ENCODE peak calls at places on chromosomes 13 and 19, in six cellular contexts. One of them, this sample, is unnamed.

GRCh38 chr19:35297922-35298321 is 6.0 kb downstream of the MAG start:
- DNase-seq in neural progenitor cell: no peak
- DNase-seq in GM23248: no peak
- DNase-seq in GM23338: no peak
- DNase-seq in HCT116: no peak
- DNase-seq in MM.1S: no peak
- DNase-seq in this sample: no peak

GRCh38 chr13:39282400-39282972 is 244.2 kb downstream of the NHLRC3 start:
- DNase-seq in neural progenitor cell: no peak
- DNase-seq in GM23248: no peak
- DNase-seq in GM23338: no peak
- DNase-seq in HCT116: no peak
- DNase-seq in MM.1S: no peak
- DNase-seq in this sample: no peak

GRCh38 chr19:4916292-4917082 is 7.2 kb downstream of the UHRF1 start:
- DNase-seq in neural progenitor cell: no peak
- DNase-seq in GM23248: no peak
- DNase-seq in GM23338: no peak
- DNase-seq in HCT116: no peak
- DNase-seq in MM.1S: no peak
- DNase-seq in this sample: no peak

GRCh38 chr13:111395511-111396393 is 75.3 kb downstream of the TEX29 start:
- DNase-seq in neural progenitor cell: no peak
- DNase-seq in GM23248: no peak
- DNase-seq in GM23338: no peak
- DNase-seq in HCT116: no peak
- DNase-seq in MM.1S: no peak
- DNase-seq in this sample: no peak

GRCh38 chr19:1257475-1258160 is 9.2 kb downstream of the MIDN start:
- DNase-seq in neural progenitor cell: no peak
- DNase-seq in GM23248: peak
- DNase-seq in GM23338: no peak
- DNase-seq in HCT116: no peak
- DNase-seq in MM.1S: no peak
- DNase-seq in this sample: no peak

GRCh38 chr13:72651196-72651595 is 76.2 kb downstream of the MZT1 start:
- DNase-seq in neural progenitor cell: peak
- DNase-seq in GM23248: no peak
- DNase-seq in GM23338: peak
- DNase-seq in HCT116: peak
- DNase-seq in MM.1S: no peak
- DNase-seq in this sample: peak

GRCh38 chr13:25447396-25447795 is 75.6 kb downstream of the ATP8A2 start:
- DNase-seq in neural progenitor cell: no peak
- DNase-seq in GM23248: no peak
- DNase-seq in GM23338: no peak
- DNase-seq in HCT116: no peak
- DNase-seq in MM.1S: no peak
- DNase-seq in this sample: no peak

GRCh38 chr19:12545267-12545666 is 6.0 kb downstream of the ZNF564 start:
- DNase-seq in neural progenitor cell: no peak
- DNase-seq in GM23248: no peak
- DNase-seq in GM23338: no peak
- DNase-seq in HCT116: no peak
- DNase-seq in MM.1S: no peak
- DNase-seq in this sample: no peak

GRCh38 chr13:98517576-98518310 is 59.2 kb downstream of the STK24 start:
- DNase-seq in neural progenitor cell: no peak
- DNase-seq in GM23248: no peak
- DNase-seq in GM23338: no peak
- DNase-seq in HCT116: no peak
- DNase-seq in MM.1S: no peak
- DNase-seq in this sample: no peak

GRCh38 chr13:43167058-43167457 is 143.7 kb downstream of the DNAJC15 start:
- DNase-seq in neural progenitor cell: no peak
- DNase-seq in GM23248: no peak
- DNase-seq in GM23338: no peak
- DNase-seq in HCT116: no peak
- DNase-seq in MM.1S: no peak
- DNase-seq in this sample: no peak

DNA sequence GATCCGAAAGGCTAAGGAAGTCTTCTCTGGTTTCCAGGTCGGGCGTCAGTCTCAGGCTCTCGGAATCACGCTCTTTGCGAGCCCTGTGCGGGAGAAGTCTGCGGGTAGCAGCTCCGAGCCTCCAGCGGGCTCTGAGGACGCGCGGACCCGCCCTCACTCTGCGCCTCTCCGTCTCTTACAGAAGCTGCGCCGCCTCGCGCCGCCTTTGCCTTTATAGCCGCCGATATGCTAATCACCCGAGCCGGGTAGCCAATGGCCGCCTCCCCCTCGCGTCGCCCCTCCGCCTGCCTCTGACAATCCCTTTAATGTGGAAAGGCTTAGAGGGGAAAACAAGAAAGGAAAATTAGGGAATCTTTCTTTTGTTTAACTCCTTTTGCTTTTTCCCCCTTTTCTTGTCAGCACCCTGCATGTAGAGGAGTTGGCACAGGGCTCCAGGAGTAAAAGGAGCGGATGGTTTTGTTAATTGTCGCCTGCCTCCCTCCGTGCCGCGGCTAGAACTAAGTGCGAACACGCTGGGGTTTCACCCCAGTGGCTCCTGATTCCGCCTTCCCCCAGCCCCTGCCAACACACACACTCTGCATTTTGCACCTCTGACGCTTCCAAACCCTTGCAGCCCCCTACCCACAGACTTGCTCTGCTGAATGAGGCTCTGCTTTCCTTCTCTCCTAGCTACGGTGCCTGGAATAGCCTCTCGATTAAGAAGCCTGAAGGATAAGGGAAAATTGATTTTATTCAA is at the start of gene PCDH8:
- DNase-seq in neural progenitor cell: peak
- DNase-seq in GM23248: peak
- DNase-seq in GM23338: peak
- DNase-seq in HCT116: no peak
- DNase-seq in MM.1S: no peak
- DNase-seq in this sample: peak
- TF ChIP-seq EZH2 in neural progenitor cell: no peak
- TF ChIP-seq EZH2 in GM23248: no peak
- TF ChIP-seq EZH2 in GM23338: peak
- TF ChIP-seq EZH2 in HCT116: no peak
- TF ChIP-seq EZH2 in MM.1S: no peak
- TF ChIP-seq EZH2 in this sample: peak

GRCh38 chr19:30649934-30650614 is 277.9 kb downstream of the ZNF536 start:
- DNase-seq in neural progenitor cell: peak
- DNase-seq in GM23248: peak
- DNase-seq in GM23338: peak
- DNase-seq in HCT116: peak
- DNase-seq in MM.1S: peak
- DNase-seq in this sample: peak
- TF ChIP-seq EZH2phosphoT487 in neural progenitor cell: no peak
- TF ChIP-seq EZH2phosphoT487 in GM23248: no peak
- TF ChIP-seq EZH2phosphoT487 in GM23338: no peak
- TF ChIP-seq EZH2phosphoT487 in HCT116: no peak
- TF ChIP-seq EZH2phosphoT487 in MM.1S: no peak
- TF ChIP-seq EZH2phosphoT487 in this sample: no peak

DNA sequence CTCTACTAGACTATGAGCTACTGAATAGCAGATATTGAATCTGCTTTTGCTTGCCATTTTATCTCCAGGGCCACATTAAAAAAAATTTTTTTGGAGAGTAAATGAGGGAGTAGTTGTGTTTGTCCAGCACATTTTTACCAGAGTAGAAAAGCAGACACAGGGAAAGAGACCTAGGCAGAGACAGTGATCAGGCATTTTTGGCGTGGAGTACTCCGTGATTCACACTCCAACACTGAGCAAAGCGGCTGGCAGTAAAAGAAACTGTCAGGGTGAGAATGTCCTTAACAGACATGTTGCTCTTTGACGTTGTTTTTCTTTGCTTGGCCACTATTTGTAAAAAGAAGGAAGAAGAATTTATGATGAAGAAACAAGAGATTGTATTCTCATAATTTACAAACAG is 304.0 kb downstream of the TDRD3 start:
- DNase-seq in neural progenitor cell: no peak
- DNase-seq in GM23248: no peak
- DNase-seq in GM23338: no peak
- DNase-seq in HCT116: no peak
- DNase-seq in MM.1S: no peak
- DNase-seq in this sample: no peak
- TF ChIP-seq EZH2 in neural progenitor cell: no peak
- TF ChIP-seq EZH2 in GM23248: no peak
- TF ChIP-seq EZH2 in GM23338: no peak
- TF ChIP-seq EZH2 in HCT116: no peak
- TF ChIP-seq EZH2 in MM.1S: no peak
- TF ChIP-seq EZH2 in this sample: no peak

GRCh38 chr13:101150998-101151397 is 265.3 kb downstream of the NALCN start:
- DNase-seq in neural progenitor cell: peak
- DNase-seq in GM23248: peak
- DNase-seq in GM23338: no peak
- DNase-seq in HCT116: no peak
- DNase-seq in MM.1S: no peak
- DNase-seq in this sample: peak

GRCh38 chr13:101146101-101146898 is 270.0 kb downstream of the NALCN start:
- DNase-seq in neural progenitor cell: no peak
- DNase-seq in GM23248: no peak
- DNase-seq in GM23338: no peak
- DNase-seq in HCT116: no peak
- DNase-seq in MM.1S: no peak
- DNase-seq in this sample: no peak

GRCh38 chr13:101152184-101152583 is 264.1 kb downstream of the NALCN start:
- DNase-seq in neural progenitor cell: no peak
- DNase-seq in GM23248: no peak
- DNase-seq in GM23338: no peak
- DNase-seq in HCT116: no peak
- DNase-seq in MM.1S: no peak
- DNase-seq in this sample: no peak

GRCh38 chr13:101144808-101145419 is 271.4 kb downstream of the NALCN start:
- DNase-seq in neural progenitor cell: peak
- DNase-seq in GM23248: peak
- DNase-seq in GM23338: peak
- DNase-seq in HCT116: peak
- DNase-seq in MM.1S: peak
- DNase-seq in this sample: peak

DNA sequence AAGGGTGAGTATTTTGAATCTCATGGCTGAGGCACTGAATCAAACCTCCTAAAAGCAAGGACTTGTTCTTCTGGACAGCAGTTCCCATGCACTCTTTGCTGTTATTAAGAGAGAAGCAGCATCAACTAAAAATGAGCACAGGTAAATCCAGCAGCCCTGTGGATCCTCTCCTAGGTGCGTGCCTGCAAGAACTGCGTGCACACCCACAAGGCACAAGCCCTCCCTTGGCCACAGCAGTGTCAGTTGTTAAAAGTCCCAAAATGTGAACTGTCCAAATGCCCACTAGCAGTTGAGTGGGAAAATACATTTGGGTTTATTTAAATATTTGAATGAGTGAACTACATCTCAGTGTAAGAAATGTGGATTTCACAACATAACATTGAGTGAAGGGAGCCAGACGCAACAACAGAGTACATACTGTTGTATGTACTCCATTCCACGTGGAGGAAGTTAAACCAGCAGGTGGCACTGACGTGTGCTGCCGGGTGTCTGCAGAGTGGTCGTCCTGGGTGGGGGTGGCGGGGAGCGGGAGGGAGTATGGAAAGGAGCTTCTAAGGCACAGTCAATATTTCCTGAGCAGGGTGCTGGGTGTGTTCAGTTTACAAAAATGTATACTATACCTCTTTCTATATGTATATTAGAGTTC is 266.4 kb downstream of the NALCN start:
- DNase-seq in neural progenitor cell: peak
- DNase-seq in GM23248: peak
- DNase-seq in GM23338: peak
- DNase-seq in HCT116: no peak
- DNase-seq in MM.1S: no peak
- DNase-seq in this sample: peak
- TF ChIP-seq EZH2phosphoT487 in neural progenitor cell: no peak
- TF ChIP-seq EZH2phosphoT487 in GM23248: no peak
- TF ChIP-seq EZH2phosphoT487 in GM23338: no peak
- TF ChIP-seq EZH2phosphoT487 in HCT116: no peak
- TF ChIP-seq EZH2phosphoT487 in MM.1S: no peak
- TF ChIP-seq EZH2phosphoT487 in this sample: no peak

GRCh38 chr13:101408154-101408553 is 8.2 kb downstream of the NALCN start:
- DNase-seq in neural progenitor cell: no peak
- DNase-seq in GM23248: no peak
- DNase-seq in GM23338: no peak
- DNase-seq in HCT116: no peak
- DNase-seq in MM.1S: no peak
- DNase-seq in this sample: no peak
- TF ChIP-seq EZH2 in neural progenitor cell: no peak
- TF ChIP-seq EZH2 in GM23248: no peak
- TF ChIP-seq EZH2 in GM23338: no peak
- TF ChIP-seq EZH2 in HCT116: no peak
- TF ChIP-seq EZH2 in MM.1S: no peak
- TF ChIP-seq EZH2 in this sample: no peak

GRCh38 chr19:17796013-17796837 is 1.3 kb downstream of the B3GNT3 start:
- DNase-seq in neural progenitor cell: peak
- DNase-seq in GM23248: no peak
- DNase-seq in GM23338: no peak
- DNase-seq in HCT116: peak
- DNase-seq in MM.1S: no peak
- DNase-seq in this sample: peak

GRCh38 chr19:17796838-17797168 is 1.9 kb downstream of the B3GNT3 start:
- DNase-seq in neural progenitor cell: peak
- DNase-seq in GM23248: no peak
- DNase-seq in GM23338: no peak
- DNase-seq in HCT116: no peak
- DNase-seq in MM.1S: no peak
- DNase-seq in this sample: no peak

GRCh38 chr19:17794731-17795494 is at the start of gene B3GNT3:
- DNase-seq in neural progenitor cell: peak
- DNase-seq in GM23248: peak
- DNase-seq in GM23338: peak
- DNase-seq in HCT116: peak
- DNase-seq in MM.1S: no peak
- DNase-seq in this sample: peak

GRCh38 chr19:17795495-17795856 is 538 bp downstream of the B3GNT3 start:
- DNase-seq in neural progenitor cell: no peak
- DNase-seq in GM23248: no peak
- DNase-seq in GM23338: no peak
- DNase-seq in HCT116: no peak
- DNase-seq in MM.1S: no peak
- DNase-seq in this sample: no peak

DNA sequence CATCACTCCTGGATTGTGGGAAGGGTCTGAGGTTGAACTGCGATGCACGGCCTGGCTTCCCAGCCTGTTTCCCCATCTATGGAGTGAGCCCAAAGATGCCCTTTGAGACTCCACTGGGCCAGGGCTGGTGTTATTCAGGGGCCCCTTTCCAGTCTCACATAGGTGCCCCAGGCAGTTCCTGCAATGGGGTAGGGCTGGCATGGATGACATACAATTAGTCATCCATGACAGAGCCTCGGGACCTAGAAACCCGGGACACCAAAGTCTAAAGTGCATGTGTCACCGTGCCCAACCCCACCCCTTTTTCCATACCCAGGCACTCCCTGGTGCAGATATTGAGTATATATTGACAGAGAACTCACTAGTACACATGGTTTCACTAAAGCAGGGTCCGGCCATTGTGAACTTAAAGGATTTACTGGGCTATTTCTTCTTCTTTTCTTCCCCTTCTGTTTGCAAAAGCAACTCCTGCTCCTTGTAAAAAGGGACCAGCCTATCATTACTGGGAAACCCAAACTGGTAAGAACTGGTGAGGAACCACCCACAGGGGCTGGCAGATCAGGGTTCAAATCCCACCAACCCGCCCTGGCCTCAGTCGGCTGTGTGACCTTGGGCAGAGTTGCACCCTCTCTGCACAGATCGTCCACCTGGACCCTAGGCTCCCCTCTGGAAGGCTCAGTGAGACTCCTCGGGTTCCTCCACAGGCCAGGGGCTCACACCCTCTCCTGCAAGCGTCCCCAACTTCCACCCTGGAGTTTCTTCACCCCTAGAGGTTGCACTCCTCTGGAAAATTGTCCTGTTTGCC is 2.7 kb downstream of the B3GNT3 start:
- DNase-seq in neural progenitor cell: peak
- DNase-seq in GM23248: peak
- DNase-seq in GM23338: no peak
- DNase-seq in HCT116: peak
- DNase-seq in MM.1S: no peak
- DNase-seq in this sample: peak
- TF ChIP-seq EZH2phosphoT487 in neural progenitor cell: no peak
- TF ChIP-seq EZH2phosphoT487 in GM23248: no peak
- TF ChIP-seq EZH2phosphoT487 in GM23338: no peak
- TF ChIP-seq EZH2phosphoT487 in HCT116: no peak
- TF ChIP-seq EZH2phosphoT487 in MM.1S: no peak
- TF ChIP-seq EZH2phosphoT487 in this sample: no peak

This sample was measured in hepatocyte.